ENCODE peak calls at places on chromosomes 6 and 20, in ten cellular contexts. One of them, this sample, is unnamed.

GRCh38 chr6:125206389-125206788 is 52.8 kb downstream of the TPD52L1 start:
- DNase-seq in heart right ventricle: no peak
- DNase-seq in CD4-positive, alpha-beta T cell: no peak
- DNase-seq in NB4: no peak
- DNase-seq in stomach: no peak
- DNase-seq in GM20000: no peak
- DNase-seq in AG09309: no peak
- DNase-seq in upper lobe of right lung: no peak
- DNase-seq in fibroblast of pulmonary artery: no peak
- DNase-seq in Calu3: no peak
- DNase-seq in this sample: no peak

GRCh38 chr6:15400572-15401004 is 154.7 kb downstream of the JARID2 start:
- DNase-seq in heart right ventricle: peak; percentile 78
- DNase-seq in CD4-positive, alpha-beta T cell: no peak
- DNase-seq in NB4: peak; percentile 71
- DNase-seq in stomach: no peak
- DNase-seq in GM20000: no peak
- DNase-seq in AG09309: no peak
- DNase-seq in upper lobe of right lung: peak; percentile 71
- DNase-seq in fibroblast of pulmonary artery: peak; percentile 56
- DNase-seq in Calu3: no peak
- DNase-seq in this sample: peak; percentile 35

GRCh38 chr20:19249515-19249914 is 37.1 kb downstream of the SLC24A3 start:
- DNase-seq in heart right ventricle: no peak
- DNase-seq in CD4-positive, alpha-beta T cell: no peak
- DNase-seq in NB4: peak; percentile 80
- DNase-seq in stomach: no peak
- DNase-seq in GM20000: no peak
- DNase-seq in AG09309: no peak
- DNase-seq in upper lobe of right lung: no peak
- DNase-seq in fibroblast of pulmonary artery: no peak
- DNase-seq in Calu3: no peak
- DNase-seq in this sample: peak; percentile 78

GRCh38 chr6:219641-220198 is 72.6 kb upstream of the DUSP22 start:
- DNase-seq in heart right ventricle: peak; percentile 51
- DNase-seq in CD4-positive, alpha-beta T cell: no peak
- DNase-seq in NB4: peak; percentile 95
- DNase-seq in stomach: peak; percentile 43
- DNase-seq in GM20000: no peak
- DNase-seq in AG09309: no peak
- DNase-seq in upper lobe of right lung: peak; percentile 83
- DNase-seq in fibroblast of pulmonary artery: peak; percentile 47
- DNase-seq in Calu3: peak; percentile 17
- DNase-seq in this sample: peak; percentile 48

GRCh38 chr20:59806578-59806975 is 126.9 kb downstream of the SYCP2 start:
- DNase-seq in heart right ventricle: no peak
- DNase-seq in CD4-positive, alpha-beta T cell: no peak
- DNase-seq in NB4: no peak
- DNase-seq in stomach: peak; percentile 7
- DNase-seq in GM20000: no peak
- DNase-seq in AG09309: no peak
- DNase-seq in upper lobe of right lung: no peak
- DNase-seq in fibroblast of pulmonary artery: no peak
- DNase-seq in Calu3: no peak
- DNase-seq in this sample: no peak

GRCh38 chr6:25804804-25805203 is 27.0 kb downstream of the SLC17A1 start:
- DNase-seq in heart right ventricle: no peak
- DNase-seq in CD4-positive, alpha-beta T cell: no peak
- DNase-seq in NB4: no peak
- DNase-seq in stomach: no peak
- DNase-seq in GM20000: no peak
- DNase-seq in AG09309: no peak
- DNase-seq in upper lobe of right lung: no peak
- DNase-seq in fibroblast of pulmonary artery: no peak
- DNase-seq in Calu3: no peak
- DNase-seq in this sample: no peak

GRCh38 chr6:143556529-143556928 is 45.0 kb upstream of the FUCA2 start:
- DNase-seq in heart right ventricle: no peak
- DNase-seq in CD4-positive, alpha-beta T cell: no peak
- DNase-seq in NB4: no peak
- DNase-seq in stomach: no peak
- DNase-seq in GM20000: no peak
- DNase-seq in AG09309: peak; percentile 82
- DNase-seq in upper lobe of right lung: no peak
- DNase-seq in fibroblast of pulmonary artery: peak; percentile 44
- DNase-seq in Calu3: no peak
- DNase-seq in this sample: peak; percentile 64

GRCh38 chr6:109484161-109484560 is 1.1 kb upstream of the ZBTB24 start:
- DNase-seq in heart right ventricle: no peak
- DNase-seq in CD4-positive, alpha-beta T cell: no peak
- DNase-seq in NB4: no peak
- DNase-seq in stomach: no peak
- DNase-seq in GM20000: no peak
- DNase-seq in AG09309: no peak
- DNase-seq in upper lobe of right lung: no peak
- DNase-seq in fibroblast of pulmonary artery: no peak
- DNase-seq in Calu3: no peak
- DNase-seq in this sample: no peak

DNA sequence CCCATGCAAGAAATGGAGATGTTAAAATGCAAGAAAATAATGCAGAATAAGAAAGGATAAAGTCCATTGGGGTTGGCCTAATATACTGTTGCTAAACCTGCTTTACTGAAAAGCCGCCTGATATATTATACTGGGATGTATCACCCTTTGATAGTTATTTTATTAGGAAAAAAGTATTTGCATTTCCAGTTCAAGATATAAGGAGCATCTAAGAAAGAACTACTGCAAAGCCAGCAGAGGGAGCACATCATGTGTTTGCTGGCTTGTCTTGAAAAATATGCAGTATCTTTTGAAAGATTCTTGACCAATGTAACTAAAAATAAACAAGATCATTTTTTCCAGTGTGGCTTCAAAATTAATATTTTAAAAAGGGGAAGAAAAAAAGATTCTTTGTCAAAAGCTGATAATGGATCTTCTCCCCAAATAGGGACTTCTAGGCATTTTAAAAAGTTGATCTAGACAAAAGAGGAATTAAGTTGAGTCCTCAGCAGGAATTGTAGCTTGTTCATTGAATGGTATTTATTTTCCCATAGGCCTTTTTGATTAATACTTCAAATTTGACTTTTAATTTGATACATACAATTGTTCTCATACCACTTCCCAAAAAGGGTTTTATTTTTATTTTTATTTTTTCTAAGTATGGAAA is 214.9 kb downstream of the ZFAND3 start:
- DNase-seq in heart right ventricle: no peak
- DNase-seq in CD4-positive, alpha-beta T cell: no peak
- DNase-seq in NB4: peak; percentile 40
- DNase-seq in stomach: no peak
- DNase-seq in GM20000: no peak
- DNase-seq in AG09309: peak; percentile 45
- DNase-seq in upper lobe of right lung: no peak
- DNase-seq in fibroblast of pulmonary artery: peak; percentile 77
- DNase-seq in Calu3: no peak
- DNase-seq in this sample: peak; percentile 72
- TF ChIP-seq CTCF in heart right ventricle: peak; percentile 13
- TF ChIP-seq CTCF in CD4-positive, alpha-beta T cell: peak; percentile 31
- TF ChIP-seq CTCF in NB4: peak; percentile 39
- TF ChIP-seq CTCF in stomach: peak; percentile 32
- TF ChIP-seq CTCF in GM20000: no peak
- TF ChIP-seq CTCF in AG09309: peak; percentile 66
- TF ChIP-seq CTCF in upper lobe of right lung: peak; percentile 49
- TF ChIP-seq CTCF in fibroblast of pulmonary artery: peak; percentile 73
- TF ChIP-seq CTCF in Calu3: peak; percentile 25
- TF ChIP-seq CTCF in this sample: peak; percentile 68

GRCh38 chr6:137869781-137870180 is 2.7 kb downstream of the TNFAIP3 start:
- DNase-seq in heart right ventricle: no peak
- DNase-seq in CD4-positive, alpha-beta T cell: no peak
- DNase-seq in NB4: no peak
- DNase-seq in stomach: no peak
- DNase-seq in GM20000: no peak
- DNase-seq in AG09309: no peak
- DNase-seq in upper lobe of right lung: no peak
- DNase-seq in fibroblast of pulmonary artery: no peak
- DNase-seq in Calu3: no peak
- DNase-seq in this sample: no peak

GRCh38 chr6:137871299-137871698 is 4.2 kb downstream of the TNFAIP3 start:
- DNase-seq in heart right ventricle: no peak
- DNase-seq in CD4-positive, alpha-beta T cell: no peak
- DNase-seq in NB4: no peak
- DNase-seq in stomach: no peak
- DNase-seq in GM20000: no peak
- DNase-seq in AG09309: no peak
- DNase-seq in upper lobe of right lung: no peak
- DNase-seq in fibroblast of pulmonary artery: no peak
- DNase-seq in Calu3: no peak
- DNase-seq in this sample: no peak

GRCh38 chr6:137872071-137872470 is 5.0 kb downstream of the TNFAIP3 start:
- DNase-seq in heart right ventricle: no peak
- DNase-seq in CD4-positive, alpha-beta T cell: no peak
- DNase-seq in NB4: no peak
- DNase-seq in stomach: no peak
- DNase-seq in GM20000: no peak
- DNase-seq in AG09309: no peak
- DNase-seq in upper lobe of right lung: no peak
- DNase-seq in fibroblast of pulmonary artery: no peak
- DNase-seq in Calu3: no peak
- DNase-seq in this sample: peak; percentile 89

GRCh38 chr6:137870286-137870685 is 3.2 kb downstream of the TNFAIP3 start:
- DNase-seq in heart right ventricle: no peak
- DNase-seq in CD4-positive, alpha-beta T cell: no peak
- DNase-seq in NB4: no peak
- DNase-seq in stomach: no peak
- DNase-seq in GM20000: no peak
- DNase-seq in AG09309: no peak
- DNase-seq in upper lobe of right lung: no peak
- DNase-seq in fibroblast of pulmonary artery: no peak
- DNase-seq in Calu3: no peak
- DNase-seq in this sample: no peak

DNA sequence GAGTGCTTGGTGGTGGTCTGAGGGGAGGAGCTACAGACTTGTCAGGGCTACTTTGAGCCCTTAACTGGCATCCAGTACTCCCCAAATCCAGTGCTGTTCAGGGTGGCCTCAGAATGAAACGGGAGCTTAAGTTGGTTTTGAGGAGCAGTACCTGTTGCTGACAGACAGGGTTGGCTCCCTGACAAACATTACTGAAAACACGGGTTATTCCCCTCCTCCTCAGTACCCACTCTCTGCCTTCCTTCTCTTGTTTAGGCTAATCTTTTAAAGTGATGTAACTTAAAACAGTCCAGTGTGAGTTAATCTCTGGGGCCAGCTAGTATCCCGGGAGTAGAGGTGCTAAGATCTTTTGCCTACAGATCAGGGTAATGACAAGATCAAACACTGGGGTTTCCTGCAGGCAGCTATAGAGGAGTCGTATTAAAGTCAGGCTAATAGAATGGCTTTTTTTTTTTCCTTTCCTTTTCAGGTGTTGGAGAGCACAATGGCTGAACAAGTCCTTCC is 3.7 kb downstream of the TNFAIP3 start:
- DNase-seq in heart right ventricle: no peak
- DNase-seq in CD4-positive, alpha-beta T cell: no peak
- DNase-seq in NB4: peak; percentile 59
- DNase-seq in stomach: no peak
- DNase-seq in GM20000: peak; percentile 68
- DNase-seq in AG09309: no peak
- DNase-seq in upper lobe of right lung: no peak
- DNase-seq in fibroblast of pulmonary artery: peak; percentile 66
- DNase-seq in Calu3: no peak
- DNase-seq in this sample: peak; percentile 61
- TF ChIP-seq CTCF in heart right ventricle: no peak
- TF ChIP-seq CTCF in CD4-positive, alpha-beta T cell: no peak
- TF ChIP-seq CTCF in NB4: no peak
- TF ChIP-seq CTCF in stomach: no peak
- TF ChIP-seq CTCF in GM20000: no peak
- TF ChIP-seq CTCF in AG09309: peak; percentile 29
- TF ChIP-seq CTCF in upper lobe of right lung: peak; percentile 8
- TF ChIP-seq CTCF in fibroblast of pulmonary artery: peak; percentile 18
- TF ChIP-seq CTCF in Calu3: no peak
- TF ChIP-seq CTCF in this sample: peak; percentile 34

DNA sequence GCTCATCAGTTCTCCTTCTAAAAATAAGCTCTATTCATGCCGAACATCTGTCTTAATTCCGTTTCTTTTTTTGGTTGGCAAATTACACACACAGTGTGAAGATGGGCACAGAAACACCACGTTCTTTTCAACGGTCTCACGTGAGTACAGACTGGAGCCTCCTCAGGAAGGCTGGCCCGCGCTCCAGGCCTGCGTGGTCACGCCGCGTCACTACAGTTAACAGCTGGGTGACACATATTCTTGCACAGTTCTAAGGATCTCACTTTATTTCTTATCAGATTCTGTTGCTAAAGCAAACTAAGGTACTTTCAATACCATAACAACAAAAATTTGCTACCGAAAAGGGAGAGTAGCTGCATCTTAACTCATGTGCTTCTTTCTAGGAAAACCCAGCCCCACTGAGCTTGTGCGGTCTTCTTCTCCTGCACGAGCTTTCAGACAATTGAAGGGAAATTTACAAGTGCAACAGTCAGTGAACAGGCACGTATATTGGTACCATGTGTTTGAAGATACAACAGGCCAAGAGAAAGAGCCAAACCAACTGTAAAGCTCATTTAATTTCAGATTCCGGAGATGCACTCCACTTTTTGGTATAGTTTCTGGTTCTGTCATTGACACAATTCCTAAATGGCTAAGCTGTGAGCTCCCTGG is 55.6 kb upstream of the MPC1 start:
- DNase-seq in heart right ventricle: no peak
- DNase-seq in CD4-positive, alpha-beta T cell: no peak
- DNase-seq in NB4: no peak
- DNase-seq in stomach: peak; percentile 4
- DNase-seq in GM20000: no peak
- DNase-seq in AG09309: peak; percentile 17
- DNase-seq in upper lobe of right lung: peak; percentile 39
- DNase-seq in fibroblast of pulmonary artery: no peak
- DNase-seq in Calu3: no peak
- DNase-seq in this sample: no peak
- TF ChIP-seq CTCF in heart right ventricle: no peak
- TF ChIP-seq CTCF in CD4-positive, alpha-beta T cell: no peak
- TF ChIP-seq CTCF in NB4: no peak
- TF ChIP-seq CTCF in stomach: no peak
- TF ChIP-seq CTCF in GM20000: no peak
- TF ChIP-seq CTCF in AG09309: no peak
- TF ChIP-seq CTCF in upper lobe of right lung: no peak
- TF ChIP-seq CTCF in fibroblast of pulmonary artery: no peak
- TF ChIP-seq CTCF in Calu3: no peak
- TF ChIP-seq CTCF in this sample: no peak

DNA sequence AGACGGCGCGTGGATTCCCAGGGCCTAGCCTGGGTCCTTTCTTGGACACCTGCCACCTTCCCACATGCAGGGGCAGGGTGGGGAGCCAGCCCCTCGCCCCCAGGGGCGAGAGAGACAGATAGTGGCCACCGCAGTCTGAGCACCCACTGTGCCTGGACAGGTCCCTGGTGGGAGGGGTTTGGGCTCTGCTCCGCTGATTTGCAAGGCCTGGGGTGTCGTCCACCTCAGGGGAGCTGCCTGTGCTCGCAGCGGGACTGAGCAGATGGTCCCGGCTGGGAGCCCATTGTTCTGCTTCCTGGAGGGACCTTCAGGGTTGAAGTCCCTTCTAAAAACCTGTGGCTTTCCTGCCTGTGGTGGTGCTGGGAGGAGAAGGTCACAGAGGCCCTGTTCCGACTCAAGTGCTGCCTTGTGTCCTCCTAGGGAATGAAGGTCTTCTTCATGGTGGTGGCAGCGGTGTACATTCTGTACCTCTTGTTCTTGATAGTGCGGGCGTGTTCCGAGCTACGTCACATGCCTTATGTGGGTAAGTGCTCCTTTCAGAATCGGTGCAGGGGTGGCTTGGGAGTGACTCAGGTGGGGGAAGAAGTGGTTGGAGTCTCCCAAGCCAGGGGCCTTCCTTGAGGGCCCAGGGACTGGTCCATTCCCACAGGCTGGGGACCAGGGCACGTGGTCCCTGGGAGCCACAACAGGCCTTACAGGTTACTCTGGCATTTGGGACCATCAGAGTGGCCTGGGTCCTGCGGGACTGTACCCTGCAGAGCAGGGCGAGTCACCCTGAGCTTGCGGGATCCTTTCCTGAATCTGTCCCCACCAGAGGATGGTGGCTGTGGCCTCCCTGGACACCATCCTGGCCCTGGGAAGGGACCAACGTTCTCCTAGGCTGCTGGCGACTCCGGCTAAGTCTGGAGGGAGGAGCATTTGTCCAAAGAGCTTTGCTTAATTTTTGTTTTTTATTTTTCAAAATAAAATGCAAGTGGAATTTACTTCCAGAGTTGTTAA is 19.6 kb downstream of the DYNLT1 start:
- DNase-seq in heart right ventricle: no peak
- DNase-seq in CD4-positive, alpha-beta T cell: no peak
- DNase-seq in NB4: no peak
- DNase-seq in stomach: peak; percentile 29
- DNase-seq in GM20000: no peak
- DNase-seq in AG09309: no peak
- DNase-seq in upper lobe of right lung: no peak
- DNase-seq in fibroblast of pulmonary artery: no peak
- DNase-seq in Calu3: no peak
- DNase-seq in this sample: no peak
- TF ChIP-seq CTCF in heart right ventricle: no peak
- TF ChIP-seq CTCF in CD4-positive, alpha-beta T cell: no peak
- TF ChIP-seq CTCF in NB4: no peak
- TF ChIP-seq CTCF in stomach: no peak
- TF ChIP-seq CTCF in GM20000: no peak
- TF ChIP-seq CTCF in AG09309: no peak
- TF ChIP-seq CTCF in upper lobe of right lung: no peak
- TF ChIP-seq CTCF in fibroblast of pulmonary artery: no peak
- TF ChIP-seq CTCF in Calu3: no peak
- TF ChIP-seq CTCF in this sample: no peak